ENCODE peak calls at places on chromosomes 12 and 14, in seven cellular contexts. Z, L, I, K, E, N and A are unnamed samples.

GRCh38 chr12:103586132-103586531 is 941 bp upstream of the STAB2 start:
- DNase-seq in Z (no peak), L (no peak), I (no peak), K (no peak), E (peak; percentile 13), N (no peak), A (peak; percentile 20)

GRCh38 chr12:43835656-43836454 is at the start of gene TMEM117:
- DNase-seq in Z (peak; percentile 60), L (peak; percentile 82), I (peak; percentile 86), K (peak; percentile 3), E (peak; percentile 34), N (peak; percentile 61), A (peak; percentile 45)

GRCh38 chr14:75274899-75275569 is 3.6 kb upstream of the FOS start:
- DNase-seq in Z (no peak), L (no peak), I (no peak), K (no peak), E (no peak), N (no peak), A (no peak)

GRCh38 chr14:101188571-101188915 is 285.0 kb upstream of the RTL1 start:
- DNase-seq in Z (peak; percentile 6), L (no peak), I (no peak), K (no peak), E (no peak), N (no peak), A (no peak)

GRCh38 chr14:58832010-58832409 is 194.2 kb downstream of the DACT1 start:
- DNase-seq in Z (no peak), L (no peak), I (no peak), K (no peak), E (no peak), N (no peak), A (no peak)

GRCh38 chr12:19220205-19220604 is 90.7 kb downstream of the PLEKHA5 start:
- DNase-seq in Z (no peak), L (no peak), I (no peak), K (no peak), E (peak; percentile 93), N (peak; percentile 6), A (peak; percentile 87)

GRCh38 chr12:111584959-111585358 is 14.2 kb downstream of the ATXN2 start:
- DNase-seq in Z (no peak), L (no peak), I (no peak), K (no peak), E (no peak), N (no peak), A (no peak)

GRCh38 chr14:97021571-97022171 is 224.5 kb downstream of the VRK1 start:
- DNase-seq in Z (no peak), L (peak; percentile 19), I (no peak), K (no peak), E (no peak), N (peak; percentile 29), A (no peak)

GRCh38 chr12:49133014-49133413 is 1.8 kb upstream of the TUBA1B start:
- DNase-seq in Z (no peak), L (no peak), I (no peak), K (no peak), E (peak; percentile 28), N (peak; percentile 44), A (no peak)

GRCh38 chr12:114665411-114666181 is 18.4 kb downstream of the TBX3 start:
- DNase-seq in Z (no peak), L (no peak), I (no peak), K (no peak), E (no peak), N (no peak), A (no peak)

GRCh38 chr12:28909291-28909690 is 239.8 kb upstream of the FAR2 start:
- DNase-seq in Z (no peak), L (no peak), I (no peak), K (no peak), E (peak; percentile 45), N (no peak), A (peak; percentile 12)

GRCh38 chr12:46942579-46942978 is 116.8 kb upstream of the SLC38A4 start:
- DNase-seq in Z (no peak), L (no peak), I (no peak), K (no peak), E (peak; percentile 49), N (no peak), A (peak; percentile 11)

GRCh38 chr14:86654558-86655184 is 1124.7 kb downstream of the FLRT2 start:
- DNase-seq in Z (peak; percentile 21), L (peak; percentile 66), I (no peak), K (no peak), E (peak; percentile 27), N (peak; percentile 59), A (peak; percentile 66)

GRCh38 chr12:119512772-119513497 is 80.6 kb upstream of the TMEM233 start:
- DNase-seq in Z (no peak), L (peak; percentile 48), I (no peak), K (no peak), E (peak; percentile 16), N (peak; percentile 47), A (peak; percentile 19)

GRCh38 chr14:63918411-63918810 is 65.6 kb downstream of the SYNE2 start:
- DNase-seq in Z (no peak), L (no peak), I (no peak), K (no peak), E (no peak), N (no peak), A (no peak)

GRCh38 chr14:51989293-51990234 is at the start of gene RTRAF:
- DNase-seq in Z (peak; percentile 93), L (peak; percentile 96), I (peak; percentile 96), K (peak; percentile 38), E (peak; percentile 92), N (peak; percentile 91), A (peak; percentile 96)

GRCh38 chr14:54806616-54807015 is 96.0 kb downstream of the GCH1 start:
- DNase-seq in Z (no peak), L (no peak), I (no peak), K (no peak), E (no peak), N (no peak), A (no peak)

GRCh38 chr12:20183563-20183962 is 184.8 kb upstream of the PDE3A start:
- DNase-seq in Z (no peak), L (peak; percentile 28), I (no peak), K (no peak), E (peak; percentile 51), N (no peak), A (peak; percentile 75)

GRCh38 chr12:12784911-12785814 is at the start of gene APOLD1:
- DNase-seq in Z (peak; percentile 45), L (no peak), I (no peak), K (no peak), E (no peak), N (no peak), A (peak; percentile 34)

GRCh38 chr14:50559990-50560928 is at the start of gene ATL1:
- DNase-seq in Z (peak; percentile 72), L (peak; percentile 80), I (peak; percentile 72), K (no peak), E (peak; percentile 62), N (peak; percentile 41), A (peak; percentile 66)

GRCh38 chr12:131869871-131870418 is 24.5 kb upstream of the ULK1 start:
- DNase-seq in Z (no peak), L (no peak), I (no peak), K (no peak), E (peak; percentile 30), N (no peak), A (peak; percentile 52)

GRCh38 chr12:31589582-31589895 is 1.4 kb downstream of the DENND5B start:
- DNase-seq in Z (peak; percentile 74), L (no peak), I (no peak), K (no peak), E (no peak), N (peak; percentile 49), A (no peak)

GRCh38 chr12:31586703-31587102 is 4.2 kb downstream of the DENND5B start:
- DNase-seq in Z (no peak), L (no peak), I (no peak), K (no peak), E (no peak), N (no peak), A (no peak)

GRCh38 chr12:31589896-31590729 is 823 bp downstream of the DENND5B start:
- DNase-seq in Z (peak; percentile 71), L (peak; percentile 83), I (peak; percentile 92), K (no peak), E (peak; percentile 71), N (peak; percentile 65), A (peak; percentile 72)

GRCh38 chr12:31590730-31591307 is at the start of gene DENND5B:
- DNase-seq in Z (peak; percentile 86), L (peak; percentile 94), I (peak; percentile 84), K (no peak), E (peak; percentile 59), N (peak; percentile 74), A (peak; percentile 76)

DNA sequence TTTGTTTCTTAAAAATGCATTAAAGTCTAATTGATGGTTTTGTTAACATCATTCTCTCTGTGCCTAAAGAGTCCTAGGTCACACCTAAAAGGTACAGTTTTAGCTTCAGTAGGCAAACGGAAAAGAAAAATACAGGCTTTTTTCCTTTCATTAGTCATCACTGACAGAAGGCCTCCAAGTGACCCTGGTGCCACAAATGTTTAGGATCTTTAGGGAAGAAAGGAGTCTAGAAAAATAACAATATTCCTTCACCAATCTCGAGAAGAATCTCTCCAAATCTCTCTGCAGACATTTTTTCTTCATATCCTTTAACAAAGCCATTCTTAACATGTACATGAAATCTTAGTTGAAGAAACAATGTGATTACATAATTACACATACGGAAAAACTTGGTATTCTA is 2.0 kb downstream of the DENND5B start:
- DNase-seq in Z (no peak), L (no peak), I (no peak), K (no peak), E (peak; percentile 25), N (no peak), A (peak; percentile 14)
- H3K4me3 ChIP-seq in Z (peak overlapping the region; percentile 95), L (peak overlapping the region; percentile 87), I (peak overlapping the region; percentile 68), K (no peak overlapping the region), E (peak overlapping the region; percentile 89), N (no peak overlapping the region), A (peak overlapping the region; percentile 85)

GRCh38 chr12:71746983-71747611 is 7.6 kb upstream of the RAB21 start:
- DNase-seq in Z (peak; percentile 36), L (peak; percentile 73), I (no peak), K (no peak), E (peak; percentile 82), N (peak; percentile 73), A (peak; percentile 80)
- TF ChIP-seq CTCF in Z (peak; percentile 64), L (peak; percentile 81), I (peak; percentile 31), K (peak; percentile 71), E (peak; percentile 74), N (peak; percentile 89), A (peak; percentile 72)

DNA sequence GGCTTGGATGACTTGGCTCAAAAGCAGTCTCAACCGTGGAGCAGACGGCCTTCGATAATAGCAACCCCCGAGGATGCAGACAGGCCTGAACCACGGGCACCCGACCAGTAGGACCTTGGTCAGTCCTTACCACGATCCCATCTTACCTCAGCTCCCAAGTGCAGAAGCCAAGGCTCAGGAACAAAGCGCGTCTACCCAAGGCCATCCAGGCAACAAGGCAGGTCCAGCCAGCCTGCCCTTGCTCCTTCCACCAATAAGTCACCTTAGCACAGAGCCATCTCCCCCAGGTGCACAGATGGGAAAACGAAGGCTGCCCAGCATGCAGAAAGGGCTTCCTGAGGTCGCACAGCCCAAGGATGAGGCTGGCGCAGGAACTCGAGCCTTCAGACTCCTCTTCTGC is 77.3 kb downstream of the BCL11B start:
- DNase-seq in Z (no peak), L (no peak), I (peak; percentile 27), K (no peak), E (no peak), N (no peak), A (no peak)
- H3K4me3 ChIP-seq in Z (no peak overlapping the region), L (no peak overlapping the region), I (no peak overlapping the region), K (no peak overlapping the region), E (no peak overlapping the region), N (no peak overlapping the region), A (no peak overlapping the region)

DNA sequence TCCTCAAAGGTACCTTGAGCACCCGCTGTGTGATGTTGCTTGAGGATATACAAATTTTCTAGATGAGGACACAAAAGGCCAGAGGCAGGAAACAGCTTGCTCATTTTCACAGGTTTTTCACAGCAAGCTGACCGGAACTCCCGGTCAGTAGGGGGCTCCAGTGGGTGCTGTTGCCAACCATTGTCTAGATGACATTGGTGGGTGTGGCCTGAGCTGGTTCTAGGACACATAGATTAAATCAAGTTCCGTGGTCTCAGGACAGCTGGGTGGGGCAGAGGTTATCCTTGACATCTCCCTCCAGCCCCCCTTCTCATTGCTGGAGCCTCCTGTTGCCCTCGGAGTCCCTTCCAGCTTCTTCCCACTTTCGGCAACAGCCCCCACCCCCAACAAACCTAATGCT is 153.6 kb upstream of the FKBP4 start:
- DNase-seq in Z (no peak), L (peak; percentile 23), I (peak; percentile 41), K (no peak), E (peak; percentile 31), N (peak; percentile 41), A (peak; percentile 38)
- TF ChIP-seq CTCF in Z (no peak), L (peak; percentile 9), I (no peak), K (no peak), E (peak; percentile 38), N (peak; percentile 50), A (peak; percentile 41)